ENCODE peak calls at places on chromosomes 6 and 20, in four cellular contexts. U is iPS-NIHi11, X is epithelial cell of proximal tubule, R is foreskin fibroblast. Q is an unnamed sample.

GRCh38 chr6:146582857-146583256 is 15.9 kb upstream of the ADGB start:
- DNase-seq in U (no peak), X (no peak), R (peak), Q (no peak)

GRCh38 chr6:111057074-111057752 is 30.1 kb upstream of the SLC16A10 start:
- DNase-seq in X (no peak), R (peak), U (peak), Q (peak)

GRCh38 chr20:9758752-9759151 is 80.1 kb downstream of the PAK5 start:
- DNase-seq in X (no peak), R (no peak), U (no peak), Q (no peak)

GRCh38 chr6:35596448-35597442 is 84.0 kb upstream of the TULP1 start:
- DNase-seq in R (peak), U (no peak), X (no peak), Q (no peak)

GRCh38 chr20:58903636-58904035 is 51.1 kb downstream of the GNAS start:
- DNase-seq in R (no peak), X (no peak), U (no peak), Q (no peak)

GRCh38 chr6:71404145-71404966 is 115.7 kb downstream of the OGFRL1 start:
- DNase-seq in X (peak), R (peak), U (peak), Q (no peak)

GRCh38 chr6:6915813-6916547 is 191.8 kb upstream of the RREB1 start:
- DNase-seq in R (peak), X (peak), U (no peak), Q (no peak)

GRCh38 chr6:130697661-130698535 is 129.3 kb upstream of the SMLR1 start:
- DNase-seq in U (peak), X (peak), R (peak), Q (no peak)

GRCh38 chr6:160974304-160974771 is 17.2 kb upstream of the MAP3K4 start:
- DNase-seq in U (no peak), X (peak), R (peak), Q (no peak)

GRCh38 chr6:160356074-160356754 is 8.0 kb downstream of the SLC22A3 start:
- DNase-seq in R (no peak), X (no peak), U (no peak), Q (no peak)

Q was measured in NCI-H146.